ENCODE peak calls at places on chromosome 9, in eight cellular contexts. P is AG09309, Q is astrocyte, B is astrocyte of the spinal cord, T is GM06990, I is tibial nerve, A is neural crest cell, U is AG04450. Y is an unnamed sample.

GRCh38 chr9:129225815-129226214 is 47.8 kb upstream of the IER5L start:
- DNase-seq in P (peak), Q (peak), B (peak), T (no peak), I (peak), A (no peak), U (no peak), Y (peak)

GRCh38 chr9:26054600-26055516 is 376.6 kb upstream of the TUSC1 start:
- DNase-seq in P (no peak), Q (peak), B (peak), T (no peak), I (no peak), A (no peak), U (no peak), Y (no peak)

GRCh38 chr9:129838707-129839259 is 3.5 kb downstream of the USP20 start:
- DNase-seq in P (peak), Q (peak), B (peak), T (no peak), I (no peak), A (no peak), U (peak), Y (peak)

GRCh38 chr9:108270041-108270440 is 585.7 kb downstream of the ACTL7B start:
- DNase-seq in P (no peak), Q (peak), B (peak), T (no peak), I (no peak), A (no peak), U (no peak), Y (peak)

GRCh38 chr9:129487658-129488483 is 133.0 kb downstream of the C9orf50 start:
- DNase-seq in P (no peak), Q (peak), B (peak), T (no peak), I (peak), A (peak), U (no peak), Y (no peak)

GRCh38 chr9:137385061-137385655 is 37.8 kb downstream of the EXD3 start:
- DNase-seq in P (no peak), Q (no peak), B (no peak), T (no peak), I (no peak), A (no peak), U (no peak), Y (no peak)

GRCh38 chr9:136835162-136835931 is 6.9 kb upstream of the AJM1 start:
- DNase-seq in P (no peak), Q (no peak), B (no peak), T (peak), I (no peak), A (no peak), U (no peak), Y (no peak)

GRCh38 chr9:132543251-132543650 is 39.2 kb upstream of the BARHL1 start:
- DNase-seq in P (no peak), Q (no peak), B (no peak), T (no peak), I (no peak), A (no peak), U (no peak), Y (no peak)

GRCh38 chr9:122370869-122371467 is at the start of gene PTGS1:
- DNase-seq in P (no peak), Q (no peak), B (no peak), T (peak), I (no peak), A (peak), U (no peak), Y (no peak)

GRCh38 chr9:124769451-124770358 is 1.4 kb downstream of the NR6A1 start:
- DNase-seq in P (no peak), Q (no peak), B (no peak), T (no peak), I (no peak), A (peak), U (no peak), Y (no peak)

GRCh38 chr9:73370053-73370452 is 218.4 kb downstream of the ANXA1 start:
- DNase-seq in P (no peak), Q (peak), B (no peak), T (no peak), I (no peak), A (no peak), U (no peak), Y (no peak)

GRCh38 chr9:35659340-35659739 is 1.2 kb downstream of the CCDC107 start:
- DNase-seq in P (no peak), Q (peak), B (no peak), T (no peak), I (no peak), A (no peak), U (no peak), Y (peak)

DNA sequence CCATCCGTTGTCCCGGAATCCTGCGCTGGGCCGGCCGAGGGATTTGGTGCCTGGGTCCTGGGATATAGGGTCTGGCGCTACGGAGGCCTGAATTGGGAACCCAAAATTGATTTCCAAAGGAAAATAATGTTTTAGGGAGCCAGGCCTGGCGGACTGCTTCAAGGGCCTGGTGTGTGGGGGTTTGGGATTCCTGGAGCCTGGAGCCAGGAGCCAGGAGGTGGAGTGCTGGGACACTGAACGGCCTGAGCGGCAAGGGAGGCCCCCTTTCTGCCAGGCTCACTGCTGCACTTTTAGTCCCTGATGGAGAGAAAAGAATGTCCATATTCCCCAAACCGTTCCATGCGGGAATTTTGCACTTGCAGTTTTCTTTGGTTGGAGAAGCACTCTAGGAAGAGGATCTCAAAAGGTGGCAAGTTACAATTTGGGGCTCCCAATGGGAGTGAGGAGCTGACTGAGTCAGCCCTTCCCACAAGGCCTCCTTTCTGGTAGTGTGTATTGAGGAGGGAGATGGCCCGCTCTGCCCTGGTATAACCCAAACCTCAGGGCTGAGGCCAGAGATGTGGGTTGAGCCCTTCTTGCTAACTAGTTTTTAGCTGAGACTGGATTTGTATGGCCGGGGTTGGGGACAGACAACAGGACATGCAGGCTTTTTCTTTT is 2.2 kb downstream of the LMX1B start:
- DNase-seq in P (no peak), Q (no peak), B (no peak), T (no peak), I (no peak), A (no peak), U (no peak), Y (no peak)
- TF ChIP-seq CTCF in P (no peak), Q (no peak), B (no peak), T (no peak), I (no peak), A (peak), U (no peak), Y (no peak)

GRCh38 chr9:135506327-135507103 is 6.0 kb downstream of the MRPS2 start:
- DNase-seq in P (no peak), Q (no peak), B (no peak), T (no peak), I (no peak), A (peak), U (no peak), Y (no peak)

GRCh38 chr9:135503371-135504261 is 3.1 kb downstream of the MRPS2 start:
- DNase-seq in P (no peak), Q (no peak), B (no peak), T (no peak), I (no peak), A (no peak), U (no peak), Y (no peak)

GRCh38 chr9:135502873-135503321 is 2.4 kb downstream of the MRPS2 start:
- DNase-seq in P (no peak), Q (no peak), B (no peak), T (no peak), I (no peak), A (no peak), U (no peak), Y (no peak)

GRCh38 chr9:135505406-135506187 is 5.1 kb downstream of the MRPS2 start:
- DNase-seq in P (no peak), Q (no peak), B (no peak), T (no peak), I (no peak), A (no peak), U (no peak), Y (no peak)

DNA sequence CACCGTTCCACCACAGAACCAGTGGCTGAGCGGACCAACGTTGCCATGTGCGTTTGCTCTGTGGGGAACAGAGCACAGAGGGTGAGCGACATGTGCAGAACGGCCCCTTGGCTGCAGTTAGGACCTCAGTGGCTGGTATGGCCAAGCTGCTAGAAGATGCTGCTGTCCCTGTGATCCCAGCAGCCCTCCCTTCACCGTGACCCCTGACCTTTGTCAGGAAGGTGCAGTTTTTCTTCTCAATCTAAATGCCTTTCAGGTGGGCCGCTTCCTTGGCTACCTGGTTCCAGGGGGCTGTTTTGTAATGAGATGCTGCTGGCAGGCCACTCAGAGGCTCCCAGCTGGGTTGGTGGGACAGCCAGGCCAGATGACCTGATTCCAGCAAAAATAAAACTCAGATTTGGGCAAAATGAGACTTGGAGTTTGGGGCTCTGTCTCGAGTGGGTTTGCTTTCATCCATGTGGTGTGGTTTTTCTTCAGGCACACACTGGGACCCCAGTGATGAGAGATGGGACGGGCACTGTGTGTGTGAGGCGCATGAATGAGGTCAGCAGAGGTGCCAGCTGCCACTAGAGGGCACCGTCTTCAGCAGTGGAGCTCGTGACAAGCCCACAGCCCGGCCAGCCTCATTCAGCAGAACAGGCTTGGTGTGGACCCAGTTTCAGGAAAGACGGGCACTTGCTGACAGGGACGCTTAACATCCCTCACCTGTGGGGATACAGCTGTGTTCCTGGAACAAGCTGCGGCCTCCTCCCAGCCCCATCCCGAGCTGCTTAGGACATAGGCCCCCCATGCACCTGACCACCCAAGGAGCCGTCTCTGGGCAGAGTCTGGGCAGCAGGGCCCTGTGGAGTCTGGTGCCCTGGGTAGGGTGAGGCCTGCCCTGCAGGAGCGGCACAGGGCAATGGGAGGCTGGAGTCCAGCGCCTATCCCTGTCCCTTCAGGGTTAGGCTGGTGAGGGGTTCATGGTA is 4.1 kb downstream of the MRPS2 start:
- DNase-seq in P (no peak), Q (peak), B (peak), T (no peak), I (peak), A (peak), U (no peak), Y (peak)
- TF ChIP-seq CTCF in P (peak), Q (peak), B (peak), T (peak), I (peak), A (peak), U (peak), Y (peak)

DNA sequence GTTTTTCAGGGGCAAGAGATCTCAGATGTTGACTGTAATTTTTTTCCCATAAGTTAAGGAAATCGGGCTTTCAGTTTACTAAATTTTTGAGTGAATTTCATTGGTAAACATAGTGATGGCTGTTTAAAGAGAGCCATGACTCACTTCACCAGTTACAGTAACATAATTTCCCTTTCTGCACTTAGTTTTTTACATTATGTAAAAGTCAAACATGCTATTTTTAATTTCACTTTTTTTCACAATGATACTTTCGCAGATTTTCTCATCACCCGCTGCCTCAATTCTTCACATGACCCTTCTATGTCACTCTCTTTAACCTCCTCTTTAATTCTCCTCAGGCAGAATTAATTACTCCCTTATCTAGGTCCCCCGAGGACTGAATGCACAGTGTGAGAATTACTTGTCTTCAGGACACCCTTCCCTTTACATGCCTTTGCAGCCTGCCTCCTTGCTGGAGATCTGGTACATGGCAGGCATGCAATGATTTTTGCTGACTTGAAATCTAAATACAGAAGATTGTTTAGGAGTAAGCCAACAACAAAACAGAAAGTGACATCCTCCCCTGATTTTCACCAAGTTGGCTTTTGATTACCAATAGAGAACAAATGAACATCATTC is 217.5 kb upstream of the S1PR3 start:
- DNase-seq in P (no peak), Q (peak), B (peak), T (no peak), I (no peak), A (no peak), U (no peak), Y (peak)
- TF ChIP-seq CTCF in P (peak), Q (no peak), B (peak), T (no peak), I (peak), A (peak), U (peak), Y (peak)

GRCh38 chr9:91086657-91087563 is 274.8 kb downstream of the AUH start:
- DNase-seq in P (no peak), Q (no peak), B (no peak), T (no peak), I (no peak), A (no peak), U (no peak), Y (no peak)

GRCh38 chr9:91085499-91086291 is 276.0 kb downstream of the AUH start:
- DNase-seq in P (no peak), Q (no peak), B (no peak), T (no peak), I (no peak), A (no peak), U (no peak), Y (no peak)

GRCh38 chr9:91092214-91092613 is 269.5 kb downstream of the AUH start:
- DNase-seq in P (no peak), Q (no peak), B (no peak), T (no peak), I (no peak), A (no peak), U (no peak), Y (no peak)

GRCh38 chr9:91090132-91090410 is 271.6 kb downstream of the AUH start:
- DNase-seq in P (no peak), Q (no peak), B (no peak), T (no peak), I (no peak), A (no peak), U (no peak), Y (no peak)

GRCh38 chr9:91089405-91090131 is 272.1 kb downstream of the AUH start:
- DNase-seq in P (peak), Q (peak), B (peak), T (no peak), I (peak), A (no peak), U (no peak), Y (peak)
- TF ChIP-seq CTCF in P (peak), Q (no peak), B (peak), T (peak), I (peak), A (no peak), U (peak), Y (peak)

Y was measured in HFFc6.